ENCODE peak calls at places on chromosomes 4 and X, in four cellular contexts. D is amygdala, C is left cardiac atrium, M is G401. Z is an unnamed sample.

GRCh38 chrX:12814434-12814833 is 23.2 kb downstream of the PRPS2 start:
- DNase-seq in D (peak), C (no peak), M (peak), Z (peak)

GRCh38 chrX:110327336-110327735 is 9.5 kb upstream of the AMMECR1 start:
- DNase-seq in D (no peak), M (no peak), C (no peak), Z (no peak)

GRCh38 chr4:176193898-176194297 is 1.5 kb downstream of the SPATA4 start:
- DNase-seq in D (no peak), M (no peak), C (no peak), Z (no peak)

GRCh38 chrX:130172127-130172834 is 519 bp downstream of the RAB33A start:
- DNase-seq in C (no peak), D (no peak), M (peak), Z (no peak)

GRCh38 chrX:530726-531610 is 99.6 kb upstream of the SHOX start:
- DNase-seq in C (no peak), D (no peak), M (no peak), Z (no peak)

GRCh38 chr4:44725166-44725565 is 1.2 kb downstream of the GNPDA2 start:
- DNase-seq in D (no peak), C (no peak), M (no peak), Z (no peak)

GRCh38 chr4:13559414-13559813 is 15.1 kb upstream of the NKX3-2 start:
- DNase-seq in C (no peak), D (no peak), M (no peak), Z (no peak)

GRCh38 chr4:62601737-62602136 is 1401.6 kb downstream of the ADGRL3 start:
- DNase-seq in D (no peak), C (no peak), M (no peak), Z (no peak)

GRCh38 chr4:1961038-1961437 is 47.7 kb downstream of the NELFA start:
- DNase-seq in C (no peak), M (no peak), D (no peak), Z (no peak)

Z was measured in GM06990.